ENCODE peak calls at places on chromosomes 13 and 19, in nine cellular contexts. One of them, this sample, is unnamed.

GRCh38 chr19:5591476-5591875 is 23.7 kb upstream of the TINCR start:
- DNase-seq in breast epithelium: no peak
- DNase-seq in right atrium auricular region: no peak
- DNase-seq in dorsolateral prefrontal cortex: no peak
- DNase-seq in AG04449: no peak
- DNase-seq in fibroblast of mammary gland: no peak
- DNase-seq in HCT116: no peak
- DNase-seq in NB4: no peak
- DNase-seq in CD4-positive, alpha-beta memory T cell: no peak
- DNase-seq in this sample: no peak

GRCh38 chr19:20558571-20558970 is 7.0 kb downstream of the ZNF737 start:
- DNase-seq in breast epithelium: no peak
- DNase-seq in right atrium auricular region: no peak
- DNase-seq in dorsolateral prefrontal cortex: no peak
- DNase-seq in AG04449: no peak
- DNase-seq in fibroblast of mammary gland: no peak
- DNase-seq in HCT116: no peak
- DNase-seq in NB4: no peak
- DNase-seq in CD4-positive, alpha-beta memory T cell: no peak
- DNase-seq in this sample: no peak

GRCh38 chr13:31904941-31905824 is 126.4 kb upstream of the FRY start:
- DNase-seq in breast epithelium: no peak
- DNase-seq in right atrium auricular region: no peak
- DNase-seq in dorsolateral prefrontal cortex: no peak
- DNase-seq in AG04449: no peak
- DNase-seq in fibroblast of mammary gland: no peak
- DNase-seq in HCT116: no peak
- DNase-seq in NB4: no peak
- DNase-seq in CD4-positive, alpha-beta memory T cell: no peak
- DNase-seq in this sample: no peak

GRCh38 chr13:50588736-50589135 is 254.8 kb downstream of the DLEU7 start:
- DNase-seq in breast epithelium: no peak
- DNase-seq in right atrium auricular region: no peak
- DNase-seq in dorsolateral prefrontal cortex: no peak
- DNase-seq in AG04449: no peak
- DNase-seq in fibroblast of mammary gland: peak
- DNase-seq in HCT116: no peak
- DNase-seq in NB4: no peak
- DNase-seq in CD4-positive, alpha-beta memory T cell: no peak
- DNase-seq in this sample: no peak

GRCh38 chr13:43006893-43007631 is 15.0 kb upstream of the EPSTI1 start:
- DNase-seq in breast epithelium: no peak
- DNase-seq in right atrium auricular region: no peak
- DNase-seq in dorsolateral prefrontal cortex: no peak
- DNase-seq in AG04449: no peak
- DNase-seq in fibroblast of mammary gland: peak
- DNase-seq in HCT116: no peak
- DNase-seq in NB4: no peak
- DNase-seq in CD4-positive, alpha-beta memory T cell: no peak
- DNase-seq in this sample: no peak

GRCh38 chr19:18097217-18097992 is at the start of gene MAST3:
- DNase-seq in breast epithelium: peak
- DNase-seq in right atrium auricular region: peak
- DNase-seq in dorsolateral prefrontal cortex: peak
- DNase-seq in AG04449: no peak
- DNase-seq in fibroblast of mammary gland: peak
- DNase-seq in HCT116: peak
- DNase-seq in NB4: peak
- DNase-seq in CD4-positive, alpha-beta memory T cell: peak
- DNase-seq in this sample: peak

GRCh38 chr13:106981050-106981449 is 413.1 kb upstream of the ARGLU1 start:
- DNase-seq in breast epithelium: no peak
- DNase-seq in right atrium auricular region: no peak
- DNase-seq in dorsolateral prefrontal cortex: peak
- DNase-seq in AG04449: no peak
- DNase-seq in fibroblast of mammary gland: no peak
- DNase-seq in HCT116: no peak
- DNase-seq in NB4: no peak
- DNase-seq in CD4-positive, alpha-beta memory T cell: no peak
- DNase-seq in this sample: no peak

GRCh38 chr19:32067686-32068085 is 277.7 kb upstream of the ZNF507 start:
- DNase-seq in breast epithelium: no peak
- DNase-seq in right atrium auricular region: no peak
- DNase-seq in dorsolateral prefrontal cortex: no peak
- DNase-seq in AG04449: no peak
- DNase-seq in fibroblast of mammary gland: no peak
- DNase-seq in HCT116: no peak
- DNase-seq in NB4: no peak
- DNase-seq in CD4-positive, alpha-beta memory T cell: no peak
- DNase-seq in this sample: no peak

GRCh38 chr19:49430678-49431329 is 5.6 kb downstream of the GFY start:
- DNase-seq in breast epithelium: no peak
- DNase-seq in right atrium auricular region: no peak
- DNase-seq in dorsolateral prefrontal cortex: peak
- DNase-seq in AG04449: no peak
- DNase-seq in fibroblast of mammary gland: no peak
- DNase-seq in HCT116: no peak
- DNase-seq in NB4: peak
- DNase-seq in CD4-positive, alpha-beta memory T cell: no peak
- DNase-seq in this sample: no peak

GRCh38 chr13:38340624-38341023 is 9.0 kb upstream of the UFM1 start:
- DNase-seq in breast epithelium: no peak
- DNase-seq in right atrium auricular region: no peak
- DNase-seq in dorsolateral prefrontal cortex: no peak
- DNase-seq in AG04449: no peak
- DNase-seq in fibroblast of mammary gland: no peak
- DNase-seq in HCT116: no peak
- DNase-seq in NB4: no peak
- DNase-seq in CD4-positive, alpha-beta memory T cell: no peak
- DNase-seq in this sample: no peak

GRCh38 chr19:45443462-45444317 is 20.0 kb upstream of the ERCC1 start:
- DNase-seq in breast epithelium: peak
- DNase-seq in right atrium auricular region: peak
- DNase-seq in dorsolateral prefrontal cortex: peak
- DNase-seq in AG04449: no peak
- DNase-seq in fibroblast of mammary gland: peak
- DNase-seq in HCT116: peak
- DNase-seq in NB4: peak
- DNase-seq in CD4-positive, alpha-beta memory T cell: peak
- DNase-seq in this sample: no peak

GRCh38 chr13:31908696-31909386 is 122.7 kb upstream of the FRY start:
- DNase-seq in breast epithelium: no peak
- DNase-seq in right atrium auricular region: no peak
- DNase-seq in dorsolateral prefrontal cortex: no peak
- DNase-seq in AG04449: no peak
- DNase-seq in fibroblast of mammary gland: no peak
- DNase-seq in HCT116: no peak
- DNase-seq in NB4: peak
- DNase-seq in CD4-positive, alpha-beta memory T cell: no peak
- DNase-seq in this sample: no peak

GRCh38 chr19:44846455-44847143 is 502 bp downstream of the NECTIN2 start:
- DNase-seq in breast epithelium: no peak
- DNase-seq in right atrium auricular region: no peak
- DNase-seq in dorsolateral prefrontal cortex: no peak
- DNase-seq in AG04449: no peak
- DNase-seq in fibroblast of mammary gland: no peak
- DNase-seq in HCT116: no peak
- DNase-seq in NB4: no peak
- DNase-seq in CD4-positive, alpha-beta memory T cell: no peak
- DNase-seq in this sample: no peak

GRCh38 chr13:30121666-30122065 is 185.7 kb downstream of the KATNAL1 start:
- DNase-seq in breast epithelium: no peak
- DNase-seq in right atrium auricular region: no peak
- DNase-seq in dorsolateral prefrontal cortex: no peak
- DNase-seq in AG04449: no peak
- DNase-seq in fibroblast of mammary gland: no peak
- DNase-seq in HCT116: no peak
- DNase-seq in NB4: peak
- DNase-seq in CD4-positive, alpha-beta memory T cell: no peak
- DNase-seq in this sample: no peak

GRCh38 chr13:30831515-30831914 is 74.6 kb upstream of the MEDAG start:
- DNase-seq in breast epithelium: no peak
- DNase-seq in right atrium auricular region: no peak
- DNase-seq in dorsolateral prefrontal cortex: no peak
- DNase-seq in AG04449: no peak
- DNase-seq in fibroblast of mammary gland: no peak
- DNase-seq in HCT116: no peak
- DNase-seq in NB4: no peak
- DNase-seq in CD4-positive, alpha-beta memory T cell: no peak
- DNase-seq in this sample: no peak

GRCh38 chr13:25319781-25320180 is 18.4 kb downstream of the NUP58 start:
- DNase-seq in breast epithelium: no peak
- DNase-seq in right atrium auricular region: no peak
- DNase-seq in dorsolateral prefrontal cortex: no peak
- DNase-seq in AG04449: no peak
- DNase-seq in fibroblast of mammary gland: peak
- DNase-seq in HCT116: no peak
- DNase-seq in NB4: no peak
- DNase-seq in CD4-positive, alpha-beta memory T cell: no peak
- DNase-seq in this sample: no peak

GRCh38 chr13:32175307-32175706 is 139.9 kb downstream of the ZAR1L start:
- DNase-seq in breast epithelium: no peak
- DNase-seq in right atrium auricular region: no peak
- DNase-seq in dorsolateral prefrontal cortex: no peak
- DNase-seq in AG04449: no peak
- DNase-seq in fibroblast of mammary gland: peak
- DNase-seq in HCT116: no peak
- DNase-seq in NB4: no peak
- DNase-seq in CD4-positive, alpha-beta memory T cell: no peak
- DNase-seq in this sample: no peak

GRCh38 chr19:33900817-33901216 is 104.1 kb downstream of the KCTD15 start:
- DNase-seq in breast epithelium: no peak
- DNase-seq in right atrium auricular region: no peak
- DNase-seq in dorsolateral prefrontal cortex: no peak
- DNase-seq in AG04449: no peak
- DNase-seq in fibroblast of mammary gland: no peak
- DNase-seq in HCT116: no peak
- DNase-seq in NB4: no peak
- DNase-seq in CD4-positive, alpha-beta memory T cell: no peak
- DNase-seq in this sample: no peak

GRCh38 chr19:41327076-41327475 is 17.1 kb downstream of the CCDC97 start:
- DNase-seq in breast epithelium: no peak
- DNase-seq in right atrium auricular region: no peak
- DNase-seq in dorsolateral prefrontal cortex: no peak
- DNase-seq in AG04449: no peak
- DNase-seq in fibroblast of mammary gland: no peak
- DNase-seq in HCT116: no peak
- DNase-seq in NB4: no peak
- DNase-seq in CD4-positive, alpha-beta memory T cell: peak
- DNase-seq in this sample: no peak

DNA sequence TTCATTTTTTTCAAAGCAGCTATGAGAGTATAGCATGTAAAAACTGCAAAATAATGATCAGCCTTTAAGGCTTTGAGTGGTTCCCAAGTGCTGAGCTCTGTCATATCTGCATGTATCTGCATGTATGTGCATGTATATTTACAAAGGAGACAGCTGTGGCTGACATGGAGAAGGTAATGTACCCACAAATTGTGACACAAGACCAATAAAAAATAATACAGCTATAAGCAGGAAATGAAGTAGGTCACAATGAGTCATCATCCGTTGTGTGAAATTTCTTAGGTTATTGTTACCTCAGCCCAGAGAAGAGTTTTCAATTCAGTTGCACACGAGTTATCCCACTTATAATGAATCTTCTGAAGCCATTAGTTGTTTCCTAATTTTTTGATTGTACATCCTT is 60.9 kb upstream of the MED4 start:
- DNase-seq in breast epithelium: no peak
- DNase-seq in right atrium auricular region: no peak
- DNase-seq in dorsolateral prefrontal cortex: no peak
- DNase-seq in AG04449: no peak
- DNase-seq in fibroblast of mammary gland: peak
- DNase-seq in HCT116: peak
- DNase-seq in NB4: peak
- DNase-seq in CD4-positive, alpha-beta memory T cell: peak
- DNase-seq in this sample: peak
- H3K4me3 ChIP-seq in breast epithelium: no peak
- H3K4me3 ChIP-seq in right atrium auricular region: no peak
- H3K4me3 ChIP-seq in dorsolateral prefrontal cortex: no peak
- H3K4me3 ChIP-seq in AG04449: no peak
- H3K4me3 ChIP-seq in fibroblast of mammary gland: no peak
- H3K4me3 ChIP-seq in HCT116: no peak
- H3K4me3 ChIP-seq in NB4: peak
- H3K4me3 ChIP-seq in CD4-positive, alpha-beta memory T cell: peak
- H3K4me3 ChIP-seq in this sample: no peak

GRCh38 chr19:36962346-36962745 is 46.2 kb downstream of the ZNF568 start:
- DNase-seq in breast epithelium: no peak
- DNase-seq in right atrium auricular region: no peak
- DNase-seq in dorsolateral prefrontal cortex: no peak
- DNase-seq in AG04449: no peak
- DNase-seq in fibroblast of mammary gland: no peak
- DNase-seq in HCT116: no peak
- DNase-seq in NB4: no peak
- DNase-seq in CD4-positive, alpha-beta memory T cell: no peak
- DNase-seq in this sample: no peak

GRCh38 chr19:36963262-36963661 is 47.1 kb downstream of the ZNF568 start:
- DNase-seq in breast epithelium: no peak
- DNase-seq in right atrium auricular region: no peak
- DNase-seq in dorsolateral prefrontal cortex: no peak
- DNase-seq in AG04449: no peak
- DNase-seq in fibroblast of mammary gland: no peak
- DNase-seq in HCT116: no peak
- DNase-seq in NB4: no peak
- DNase-seq in CD4-positive, alpha-beta memory T cell: no peak
- DNase-seq in this sample: no peak
- H3K4me3 ChIP-seq in breast epithelium: no peak
- H3K4me3 ChIP-seq in right atrium auricular region: no peak
- H3K4me3 ChIP-seq in dorsolateral prefrontal cortex: no peak
- H3K4me3 ChIP-seq in AG04449: no peak
- H3K4me3 ChIP-seq in fibroblast of mammary gland: no peak
- H3K4me3 ChIP-seq in HCT116: no peak
- H3K4me3 ChIP-seq in NB4: no peak
- H3K4me3 ChIP-seq in CD4-positive, alpha-beta memory T cell: no peak
- H3K4me3 ChIP-seq in this sample: no peak

GRCh38 chr19:1239796-1240737 is 1.5 kb upstream of the ATP5F1D start:
- DNase-seq in breast epithelium: peak
- DNase-seq in right atrium auricular region: peak
- DNase-seq in dorsolateral prefrontal cortex: peak
- DNase-seq in AG04449: no peak
- DNase-seq in fibroblast of mammary gland: peak
- DNase-seq in HCT116: peak
- DNase-seq in NB4: peak
- DNase-seq in CD4-positive, alpha-beta memory T cell: peak
- DNase-seq in this sample: peak
- H3K4me3 ChIP-seq in breast epithelium: peak
- H3K4me3 ChIP-seq in right atrium auricular region: peak
- H3K4me3 ChIP-seq in dorsolateral prefrontal cortex: peak
- H3K4me3 ChIP-seq in AG04449: peak
- H3K4me3 ChIP-seq in fibroblast of mammary gland: peak
- H3K4me3 ChIP-seq in HCT116: peak
- H3K4me3 ChIP-seq in NB4: peak
- H3K4me3 ChIP-seq in CD4-positive, alpha-beta memory T cell: peak
- H3K4me3 ChIP-seq in this sample: peak

DNA sequence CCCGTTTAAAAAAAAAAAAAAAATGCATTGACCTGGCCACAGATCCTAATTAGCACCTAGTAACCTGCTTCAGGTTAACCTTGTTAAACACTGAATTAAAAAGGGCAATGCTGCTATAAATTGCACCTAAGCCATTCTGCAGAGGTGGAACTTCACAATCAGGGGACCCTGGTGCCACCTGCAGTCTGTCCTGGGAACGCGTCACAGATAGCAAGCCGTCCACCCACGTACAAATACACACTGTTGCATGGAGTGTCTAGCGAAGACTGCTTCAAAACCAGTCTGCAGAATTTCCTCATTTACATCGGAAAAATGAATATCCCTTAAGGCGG is 169.3 kb downstream of the COL4A1 start:
- DNase-seq in breast epithelium: no peak
- DNase-seq in right atrium auricular region: peak
- DNase-seq in dorsolateral prefrontal cortex: peak
- DNase-seq in AG04449: no peak
- DNase-seq in fibroblast of mammary gland: peak
- DNase-seq in HCT116: peak
- DNase-seq in NB4: no peak
- DNase-seq in CD4-positive, alpha-beta memory T cell: no peak
- DNase-seq in this sample: peak
- H3K4me3 ChIP-seq in breast epithelium: peak
- H3K4me3 ChIP-seq in right atrium auricular region: peak
- H3K4me3 ChIP-seq in dorsolateral prefrontal cortex: peak
- H3K4me3 ChIP-seq in AG04449: peak
- H3K4me3 ChIP-seq in fibroblast of mammary gland: peak
- H3K4me3 ChIP-seq in HCT116: peak
- H3K4me3 ChIP-seq in NB4: peak
- H3K4me3 ChIP-seq in CD4-positive, alpha-beta memory T cell: peak
- H3K4me3 ChIP-seq in this sample: peak